ENCODE peak calls at places on chromosome 11, in six cellular contexts. V, Y, N, R, A and L are unnamed samples.

GRCh38 chr11:126150256-126150655 is 61.2 kb downstream of the RPUSD4 start:
- DNase-seq in V (no peak), Y (no peak), N (no peak), R (no peak), A (no peak), L (no peak)

GRCh38 chr11:1994121-1994520 is 3.5 kb downstream of the H19 start:
- DNase-seq in V (peak; percentile 0), Y (peak; percentile 38), N (no peak), R (no peak), A (peak; percentile 11), L (no peak)

GRCh38 chr11:9615031-9615451 is 41.6 kb downstream of the WEE1 start:
- DNase-seq in V (no peak), Y (no peak), N (no peak), R (no peak), A (no peak), L (no peak)

GRCh38 chr11:32893091-32893946 is 708 bp downstream of the QSER1 start:
- DNase-seq in V (peak; percentile 67), Y (peak; percentile 79), N (peak; percentile 43), R (no peak), A (peak; percentile 46), L (no peak)

GRCh38 chr11:19846654-19847330 is 134.2 kb downstream of the NAV2 start:
- DNase-seq in V (no peak), Y (peak; percentile 86), N (no peak), R (no peak), A (no peak), L (no peak)

GRCh38 chr11:47924184-47924671 is 56.1 kb upstream of the PTPRJ start:
- DNase-seq in V (peak; percentile 97), Y (no peak), N (peak; percentile 61), R (no peak), A (peak; percentile 48), L (no peak)

GRCh38 chr11:35905901-35906661 is 37.8 kb upstream of the LDLRAD3 start:
- DNase-seq in V (no peak), Y (no peak), N (no peak), R (peak; percentile 29), A (no peak), L (no peak)

GRCh38 chr11:119479685-119480275 is 56.8 kb upstream of the THY1 start:
- DNase-seq in V (no peak), Y (no peak), N (peak; percentile 72), R (peak; percentile 53), A (no peak), L (peak; percentile 27)

GRCh38 chr11:116073854-116074837 is 569.9 kb upstream of the CADM1 start:
- DNase-seq in V (peak; percentile 17), Y (no peak), N (no peak), R (no peak), A (no peak), L (no peak)

GRCh38 chr11:74689666-74690065 is 41.6 kb downstream of the CHRDL2 start:
- DNase-seq in V (no peak), Y (no peak), N (no peak), R (no peak), A (no peak), L (no peak)

GRCh38 chr11:86068138-86068861 is 584 bp downstream of the PICALM start:
- DNase-seq in V (peak; percentile 51), Y (no peak), N (peak; percentile 28), R (peak; percentile 93), A (peak; percentile 35), L (peak; percentile 88)

GRCh38 chr11:116665523-116665922 is 107.3 kb downstream of the BUD13 start:
- DNase-seq in V (no peak), Y (no peak), N (no peak), R (no peak), A (no peak), L (no peak)

GRCh38 chr11:65862191-65862735 is 2.0 kb downstream of the MUS81 start:
- DNase-seq in V (no peak), Y (no peak), N (no peak), R (no peak), A (peak; percentile 20), L (no peak)

GRCh38 chr11:33248416-33248957 is 8.7 kb upstream of the HIPK3 start:
- DNase-seq in V (no peak), Y (no peak), N (no peak), R (no peak), A (no peak), L (no peak)

GRCh38 chr11:125423247-125423849 is 72.7 kb downstream of the FEZ1 start:
- DNase-seq in V (no peak), Y (no peak), N (peak; percentile 25), R (no peak), A (no peak), L (no peak)

GRCh38 chr11:92380882-92381281 is 156.3 kb downstream of the FAT3 start:
- DNase-seq in V (no peak), Y (no peak), N (no peak), R (no peak), A (no peak), L (no peak)

GRCh38 chr11:85947431-85948272 is 92.5 kb downstream of the CCDC83 start:
- DNase-seq in V (peak; percentile 54), Y (no peak), N (peak; percentile 14), R (no peak), A (no peak), L (no peak)

GRCh38 chr11:71999813-72000590 is 1.3 kb downstream of the IL18BP start:
- DNase-seq in V (no peak), Y (no peak), N (no peak), R (no peak), A (peak; percentile 75), L (no peak)

GRCh38 chr11:124656759-124657627 is 16.5 kb downstream of the SIAE start:
- DNase-seq in V (no peak), Y (no peak), N (no peak), R (no peak), A (no peak), L (no peak)

GRCh38 chr11:129375731-129376657 is at the start of gene BARX2:
- DNase-seq in V (peak; percentile 77), Y (no peak), N (no peak), R (no peak), A (peak; percentile 39), L (no peak)
- TF ChIP-seq POLR2A in V (no peak), Y (no peak), N (no peak), R (no peak), A (no peak), L (no peak)

GRCh38 chr11:34855021-34855753 is 61.0 kb downstream of the APIP start:
- DNase-seq in V (no peak), Y (no peak), N (no peak), R (no peak), A (no peak), L (no peak)
- H3K4me1 ChIP-seq in V (no peaks in the 10 kb centered on the region), Y (no peaks in the 10 kb centered on the region), N (peaks cover 2% of the 10 kb centered on the region), R (peaks cover 7% of the 10 kb centered on the region), A (no peaks in the 10 kb centered on the region), L (peaks cover 23% of the 10 kb centered on the region)

GRCh38 chr11:69442807-69443137 is 38.7 kb upstream of the LINC01488 start:
- DNase-seq in V (peak; percentile 45), Y (no peak), N (no peak), R (no peak), A (peak; percentile 42), L (no peak)

GRCh38 chr11:69443968-69444364 is 37.5 kb upstream of the LINC01488 start:
- DNase-seq in V (no peak), Y (no peak), N (no peak), R (no peak), A (no peak), L (no peak)

GRCh38 chr11:69444381-69445130 is 36.9 kb upstream of the LINC01488 start:
- DNase-seq in V (peak; percentile 70), Y (no peak), N (no peak), R (no peak), A (peak; percentile 46), L (peak; percentile 97)

GRCh38 chr11:69442012-69442806 is 39.3 kb upstream of the LINC01488 start:
- DNase-seq in V (no peak), Y (no peak), N (no peak), R (no peak), A (no peak), L (no peak)

DNA sequence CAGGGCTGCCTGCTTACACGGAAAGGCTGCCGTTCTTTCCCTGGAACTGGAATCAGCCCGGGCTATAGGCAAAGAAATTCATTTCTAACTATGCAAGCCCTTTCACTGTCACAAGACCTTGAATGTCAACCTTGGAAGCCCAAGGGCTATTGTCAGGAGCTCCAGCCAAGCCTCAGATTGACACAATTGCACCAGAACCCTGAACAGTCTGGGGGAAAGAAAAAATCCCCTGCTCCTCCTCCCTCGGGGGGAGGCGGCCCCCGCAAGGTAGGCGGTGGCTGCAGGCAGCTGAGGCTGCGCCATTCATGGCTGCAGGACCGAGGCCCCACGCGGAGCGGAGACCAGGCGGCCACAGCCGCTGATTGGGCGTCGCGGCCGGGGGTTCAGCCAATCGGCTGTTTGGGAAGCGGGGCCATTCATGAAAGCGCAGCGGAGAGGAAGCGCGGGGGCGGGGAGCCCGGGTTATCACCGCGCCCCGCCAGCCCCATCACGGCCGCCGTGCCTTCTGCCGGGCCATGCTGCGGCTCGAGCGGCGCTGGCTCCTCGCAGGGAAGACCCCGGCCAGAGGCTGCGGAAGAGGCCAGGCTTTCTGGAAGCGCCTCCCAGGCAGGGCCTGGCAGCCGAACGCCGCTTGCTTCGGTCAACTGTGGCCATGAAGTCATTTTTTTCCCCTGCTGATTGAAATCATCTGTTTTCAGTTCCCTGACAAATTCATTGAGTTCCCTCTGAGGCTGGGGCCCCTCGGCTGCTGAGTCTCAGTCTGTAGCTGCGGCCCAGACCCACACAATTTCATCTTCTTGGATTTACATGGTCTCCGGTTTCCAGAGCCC is 38.1 kb upstream of the LINC01488 start:
- DNase-seq in V (peak; percentile 86), Y (peak; percentile 71), N (peak; percentile 88), R (peak; percentile 97), A (peak; percentile 89), L (no peak)
- TF ChIP-seq POLR2A in V (peak; percentile 64), Y (no peak), N (peak; percentile 43), R (no peak), A (no peak), L (no peak)

DNA sequence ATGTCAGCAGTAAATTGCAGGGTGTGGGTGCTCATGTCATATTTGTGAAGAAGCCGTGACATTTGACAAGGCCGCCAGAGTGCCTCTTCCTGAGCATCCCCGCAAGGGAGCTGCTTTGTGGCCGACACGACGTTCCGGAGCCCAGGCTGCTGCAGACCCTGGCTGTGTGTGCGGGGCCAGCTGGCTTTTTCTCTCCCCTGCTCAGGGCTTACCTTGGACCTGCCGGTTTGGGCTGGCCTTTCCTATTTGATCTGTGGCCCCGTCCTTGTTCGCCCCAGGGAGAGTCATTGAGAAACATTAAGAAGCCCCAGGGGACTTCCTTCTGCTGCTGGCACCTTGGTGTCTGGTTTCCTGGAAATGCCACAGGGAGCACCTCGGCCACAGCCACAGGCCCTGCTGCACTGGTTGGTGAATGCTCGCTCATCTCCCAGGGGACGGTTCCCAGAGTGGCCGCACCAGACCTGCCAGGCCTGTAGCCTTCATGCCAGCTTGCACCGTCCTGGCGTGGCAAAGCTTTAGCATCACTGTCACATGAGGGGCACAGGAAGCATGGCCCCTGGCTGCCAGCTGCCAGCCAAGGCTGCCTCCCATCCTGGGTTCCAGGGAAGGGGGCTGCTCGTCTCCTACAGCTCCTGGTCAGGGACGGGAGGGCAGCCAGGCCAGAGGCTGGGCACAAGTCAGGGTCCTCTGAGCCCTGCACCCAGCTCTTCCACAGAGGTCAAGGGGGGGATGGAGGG is 5.4 kb downstream of the GRK2 start:
- DNase-seq in V (no peak), Y (peak; percentile 32), N (no peak), R (no peak), A (no peak), L (no peak)
- H3K4me1 ChIP-seq in V (peaks cover 88% of the 10 kb centered on the region), Y (peaks cover 52% of the 10 kb centered on the region), N (peaks cover 17% of the 10 kb centered on the region), R (peaks cover 100% of the 10 kb centered on the region), A (peaks cover 97% of the 10 kb centered on the region), L (peaks cover 97% of the 10 kb centered on the region)